ENCODE peak calls at places on chromosomes 6 and 20, in six cellular contexts. One of them, this sample, is unnamed.

GRCh38 chr20:37081717-37082289 is 14.0 kb downstream of the RBL1 start:
- DNase-seq in lower leg skin: peak
- DNase-seq in IMR-90: no peak
- DNase-seq in esophagus squamous epithelium: no peak
- DNase-seq in heart right ventricle: no peak
- DNase-seq in transverse colon: peak
- DNase-seq in this sample: peak

GRCh38 chr6:85015396-85015990 is 251.1 kb upstream of the TBX18 start:
- DNase-seq in lower leg skin: no peak
- DNase-seq in IMR-90: peak
- DNase-seq in esophagus squamous epithelium: no peak
- DNase-seq in heart right ventricle: peak
- DNase-seq in transverse colon: peak
- DNase-seq in this sample: peak

GRCh38 chr6:129766959-129767728 is 57.2 kb upstream of the ARHGAP18 start:
- DNase-seq in lower leg skin: no peak
- DNase-seq in IMR-90: peak
- DNase-seq in esophagus squamous epithelium: no peak
- DNase-seq in heart right ventricle: peak
- DNase-seq in transverse colon: peak
- DNase-seq in this sample: peak

GRCh38 chr6:107633680-107634141 is 143.8 kb downstream of the SOBP start:
- DNase-seq in lower leg skin: no peak
- DNase-seq in IMR-90: no peak
- DNase-seq in esophagus squamous epithelium: no peak
- DNase-seq in heart right ventricle: peak
- DNase-seq in transverse colon: no peak
- DNase-seq in this sample: no peak

GRCh38 chr6:31378721-31379103 is 21.7 kb upstream of the HLA-B start:
- DNase-seq in lower leg skin: no peak
- DNase-seq in IMR-90: no peak
- DNase-seq in esophagus squamous epithelium: no peak
- DNase-seq in heart right ventricle: no peak
- DNase-seq in transverse colon: no peak
- DNase-seq in this sample: no peak

GRCh38 chr20:57663681-57664451 is 43.6 kb upstream of the ZBP1 start:
- DNase-seq in lower leg skin: peak
- DNase-seq in IMR-90: no peak
- DNase-seq in esophagus squamous epithelium: no peak
- DNase-seq in heart right ventricle: no peak
- DNase-seq in transverse colon: peak
- DNase-seq in this sample: no peak

GRCh38 chr20:9581509-9581908 is 67.1 kb downstream of the LAMP5 start:
- DNase-seq in lower leg skin: no peak
- DNase-seq in IMR-90: no peak
- DNase-seq in esophagus squamous epithelium: no peak
- DNase-seq in heart right ventricle: no peak
- DNase-seq in transverse colon: no peak
- DNase-seq in this sample: no peak

GRCh38 chr6:124772733-124773319 is 189.4 kb upstream of the RNF217 start:
- DNase-seq in lower leg skin: no peak
- DNase-seq in IMR-90: no peak
- DNase-seq in esophagus squamous epithelium: no peak
- DNase-seq in heart right ventricle: no peak
- DNase-seq in transverse colon: no peak
- DNase-seq in this sample: no peak

GRCh38 chr20:10735195-10735949 is 61.6 kb upstream of the JAG1 start:
- DNase-seq in lower leg skin: no peak
- DNase-seq in IMR-90: peak
- DNase-seq in esophagus squamous epithelium: no peak
- DNase-seq in heart right ventricle: no peak
- DNase-seq in transverse colon: no peak
- DNase-seq in this sample: no peak

GRCh38 chr6:386688-387266 is 4.8 kb upstream of the IRF4 start:
- DNase-seq in lower leg skin: no peak
- DNase-seq in IMR-90: no peak
- DNase-seq in esophagus squamous epithelium: no peak
- DNase-seq in heart right ventricle: no peak
- DNase-seq in transverse colon: peak
- DNase-seq in this sample: no peak

GRCh38 chr6:104969785-104970581 is 13.1 kb downstream of the LIN28B start:
- DNase-seq in lower leg skin: no peak
- DNase-seq in IMR-90: no peak
- DNase-seq in esophagus squamous epithelium: no peak
- DNase-seq in heart right ventricle: no peak
- DNase-seq in transverse colon: no peak
- DNase-seq in this sample: no peak

GRCh38 chr6:40962241-40962640 is 76.8 kb downstream of the UNC5CL start:
- DNase-seq in lower leg skin: no peak
- DNase-seq in IMR-90: peak
- DNase-seq in esophagus squamous epithelium: no peak
- DNase-seq in heart right ventricle: no peak
- DNase-seq in transverse colon: no peak
- DNase-seq in this sample: peak

GRCh38 chr20:12679456-12679855 is 329.3 kb upstream of the SPTLC3 start:
- DNase-seq in lower leg skin: no peak
- DNase-seq in IMR-90: no peak
- DNase-seq in esophagus squamous epithelium: no peak
- DNase-seq in heart right ventricle: no peak
- DNase-seq in transverse colon: no peak
- DNase-seq in this sample: no peak

GRCh38 chr20:62685781-62686555 is 22.7 kb upstream of the NTSR1 start:
- DNase-seq in lower leg skin: no peak
- DNase-seq in IMR-90: no peak
- DNase-seq in esophagus squamous epithelium: no peak
- DNase-seq in heart right ventricle: peak
- DNase-seq in transverse colon: peak
- DNase-seq in this sample: peak

GRCh38 chr6:79872986-79873385 is 74.4 kb downstream of the ELOVL4 start:
- DNase-seq in lower leg skin: no peak
- DNase-seq in IMR-90: peak
- DNase-seq in esophagus squamous epithelium: no peak
- DNase-seq in heart right ventricle: no peak
- DNase-seq in transverse colon: no peak
- DNase-seq in this sample: no peak

GRCh38 chr6:143038845-143039244 is 21.8 kb upstream of the AIG1 start:
- DNase-seq in lower leg skin: no peak
- DNase-seq in IMR-90: no peak
- DNase-seq in esophagus squamous epithelium: no peak
- DNase-seq in heart right ventricle: no peak
- DNase-seq in transverse colon: no peak
- DNase-seq in this sample: peak

GRCh38 chr6:53567701-53568100 is 22.8 kb upstream of the GCLC start:
- DNase-seq in lower leg skin: no peak
- DNase-seq in IMR-90: no peak
- DNase-seq in esophagus squamous epithelium: no peak
- DNase-seq in heart right ventricle: no peak
- DNase-seq in transverse colon: no peak
- DNase-seq in this sample: no peak

GRCh38 chr6:134823635-134824034 is 126.3 kb downstream of the ALDH8A1 start:
- DNase-seq in lower leg skin: no peak
- DNase-seq in IMR-90: no peak
- DNase-seq in esophagus squamous epithelium: no peak
- DNase-seq in heart right ventricle: no peak
- DNase-seq in transverse colon: no peak
- DNase-seq in this sample: no peak

GRCh38 chr6:24493945-24494725 is 634 bp upstream of the ALDH5A1 start:
- DNase-seq in lower leg skin: no peak
- DNase-seq in IMR-90: no peak
- DNase-seq in esophagus squamous epithelium: no peak
- DNase-seq in heart right ventricle: no peak
- DNase-seq in transverse colon: no peak
- DNase-seq in this sample: no peak

GRCh38 chr6:118285791-118286190 is 262.3 kb upstream of the PLN start:
- DNase-seq in lower leg skin: no peak
- DNase-seq in IMR-90: no peak
- DNase-seq in esophagus squamous epithelium: no peak
- DNase-seq in heart right ventricle: no peak
- DNase-seq in transverse colon: no peak
- DNase-seq in this sample: no peak

GRCh38 chr6:79468116-79468515 is 69.1 kb downstream of the LCA5 start:
- DNase-seq in lower leg skin: no peak
- DNase-seq in IMR-90: peak
- DNase-seq in esophagus squamous epithelium: no peak
- DNase-seq in heart right ventricle: no peak
- DNase-seq in transverse colon: no peak
- DNase-seq in this sample: no peak

GRCh38 chr6:151269318-151269995 is 29.7 kb downstream of the AKAP12 start:
- DNase-seq in lower leg skin: no peak
- DNase-seq in IMR-90: peak
- DNase-seq in esophagus squamous epithelium: no peak
- DNase-seq in heart right ventricle: no peak
- DNase-seq in transverse colon: no peak
- DNase-seq in this sample: no peak

GRCh38 chr20:62887147-62887859 is 25.7 kb upstream of the TCFL5 start:
- DNase-seq in lower leg skin: no peak
- DNase-seq in IMR-90: peak
- DNase-seq in esophagus squamous epithelium: no peak
- DNase-seq in heart right ventricle: peak
- DNase-seq in transverse colon: peak
- DNase-seq in this sample: no peak

GRCh38 chr6:116403205-116403604 is 32.5 kb downstream of the DSE start:
- DNase-seq in lower leg skin: no peak
- DNase-seq in IMR-90: no peak
- DNase-seq in esophagus squamous epithelium: no peak
- DNase-seq in heart right ventricle: no peak
- DNase-seq in transverse colon: no peak
- DNase-seq in this sample: no peak

GRCh38 chr6:159969921-159970320 is 1.0 kb downstream of the IGF2R start:
- DNase-seq in lower leg skin: peak
- DNase-seq in IMR-90: peak
- DNase-seq in esophagus squamous epithelium: no peak
- DNase-seq in heart right ventricle: no peak
- DNase-seq in transverse colon: peak
- DNase-seq in this sample: peak

GRCh38 chr6:111985202-111985731 is 68.6 kb upstream of the CCN6 start:
- DNase-seq in lower leg skin: no peak
- DNase-seq in IMR-90: peak
- DNase-seq in esophagus squamous epithelium: no peak
- DNase-seq in heart right ventricle: no peak
- DNase-seq in transverse colon: no peak
- DNase-seq in this sample: no peak

GRCh38 chr6:38852215-38852614 is 137.1 kb downstream of the DNAH8 start:
- DNase-seq in lower leg skin: no peak
- DNase-seq in IMR-90: no peak
- DNase-seq in esophagus squamous epithelium: no peak
- DNase-seq in heart right ventricle: no peak
- DNase-seq in transverse colon: no peak
- DNase-seq in this sample: no peak

GRCh38 chr20:38730989-38731737 is 6.9 kb downstream of the SLC32A1 start:
- DNase-seq in lower leg skin: peak
- DNase-seq in IMR-90: peak
- DNase-seq in esophagus squamous epithelium: no peak
- DNase-seq in heart right ventricle: peak
- DNase-seq in transverse colon: peak
- DNase-seq in this sample: peak
- H3K4me3 ChIP-seq in lower leg skin: no peak
- H3K4me3 ChIP-seq in IMR-90: no peak
- H3K4me3 ChIP-seq in esophagus squamous epithelium: peak
- H3K4me3 ChIP-seq in heart right ventricle: peak
- H3K4me3 ChIP-seq in transverse colon: peak
- H3K4me3 ChIP-seq in this sample: no peak

GRCh38 chr6:11416936-11417576 is 120.5 kb upstream of the TMEM170B start:
- DNase-seq in lower leg skin: no peak
- DNase-seq in IMR-90: no peak
- DNase-seq in esophagus squamous epithelium: no peak
- DNase-seq in heart right ventricle: no peak
- DNase-seq in transverse colon: no peak
- DNase-seq in this sample: no peak
- TF ChIP-seq CTCF in lower leg skin: no peak
- TF ChIP-seq CTCF in IMR-90: no peak
- TF ChIP-seq CTCF in esophagus squamous epithelium: no peak
- TF ChIP-seq CTCF in heart right ventricle: no peak
- TF ChIP-seq CTCF in transverse colon: no peak
- TF ChIP-seq CTCF in this sample: no peak

GRCh38 chr20:47506850-47507249 is 5.2 kb downstream of the NCOA3 start:
- DNase-seq in lower leg skin: no peak
- DNase-seq in IMR-90: no peak
- DNase-seq in esophagus squamous epithelium: no peak
- DNase-seq in heart right ventricle: no peak
- DNase-seq in transverse colon: no peak
- DNase-seq in this sample: no peak

GRCh38 chr20:47509104-47509661 is 7.5 kb downstream of the NCOA3 start:
- DNase-seq in lower leg skin: peak
- DNase-seq in IMR-90: no peak
- DNase-seq in esophagus squamous epithelium: no peak
- DNase-seq in heart right ventricle: no peak
- DNase-seq in transverse colon: no peak
- DNase-seq in this sample: no peak

GRCh38 chr20:47506335-47506734 is 4.6 kb downstream of the NCOA3 start:
- DNase-seq in lower leg skin: no peak
- DNase-seq in IMR-90: no peak
- DNase-seq in esophagus squamous epithelium: no peak
- DNase-seq in heart right ventricle: no peak
- DNase-seq in transverse colon: no peak
- DNase-seq in this sample: no peak

GRCh38 chr20:47509685-47510084 is 8.0 kb downstream of the NCOA3 start:
- DNase-seq in lower leg skin: no peak
- DNase-seq in IMR-90: no peak
- DNase-seq in esophagus squamous epithelium: no peak
- DNase-seq in heart right ventricle: no peak
- DNase-seq in transverse colon: no peak
- DNase-seq in this sample: no peak

GRCh38 chr20:47508228-47508752 is 6.6 kb downstream of the NCOA3 start:
- DNase-seq in lower leg skin: no peak
- DNase-seq in IMR-90: no peak
- DNase-seq in esophagus squamous epithelium: no peak
- DNase-seq in heart right ventricle: no peak
- DNase-seq in transverse colon: no peak
- DNase-seq in this sample: no peak
- H3K4me3 ChIP-seq in lower leg skin: no peak
- H3K4me3 ChIP-seq in IMR-90: no peak
- H3K4me3 ChIP-seq in esophagus squamous epithelium: no peak
- H3K4me3 ChIP-seq in heart right ventricle: no peak
- H3K4me3 ChIP-seq in transverse colon: no peak
- H3K4me3 ChIP-seq in this sample: no peak

GRCh38 chr6:161355731-161356130 is 81.9 kb upstream of the AGPAT4 start:
- DNase-seq in lower leg skin: no peak
- DNase-seq in IMR-90: no peak
- DNase-seq in esophagus squamous epithelium: no peak
- DNase-seq in heart right ventricle: no peak
- DNase-seq in transverse colon: no peak
- DNase-seq in this sample: no peak

GRCh38 chr6:161354241-161354840 is 80.5 kb upstream of the AGPAT4 start:
- DNase-seq in lower leg skin: no peak
- DNase-seq in IMR-90: no peak
- DNase-seq in esophagus squamous epithelium: no peak
- DNase-seq in heart right ventricle: no peak
- DNase-seq in transverse colon: no peak
- DNase-seq in this sample: no peak

GRCh38 chr6:161351855-161352254 is 78.0 kb upstream of the AGPAT4 start:
- DNase-seq in lower leg skin: no peak
- DNase-seq in IMR-90: no peak
- DNase-seq in esophagus squamous epithelium: no peak
- DNase-seq in heart right ventricle: no peak
- DNase-seq in transverse colon: no peak
- DNase-seq in this sample: no peak

GRCh38 chr6:161354956-161355355 is 81.1 kb upstream of the AGPAT4 start:
- DNase-seq in lower leg skin: no peak
- DNase-seq in IMR-90: no peak
- DNase-seq in esophagus squamous epithelium: no peak
- DNase-seq in heart right ventricle: no peak
- DNase-seq in transverse colon: no peak
- DNase-seq in this sample: no peak

GRCh38 chr6:161353208-161353613 is 79.3 kb upstream of the AGPAT4 start:
- DNase-seq in lower leg skin: no peak
- DNase-seq in IMR-90: no peak
- DNase-seq in esophagus squamous epithelium: no peak
- DNase-seq in heart right ventricle: no peak
- DNase-seq in transverse colon: no peak
- DNase-seq in this sample: no peak
- TF ChIP-seq CTCF in lower leg skin: no peak
- TF ChIP-seq CTCF in IMR-90: no peak
- TF ChIP-seq CTCF in esophagus squamous epithelium: no peak
- TF ChIP-seq CTCF in heart right ventricle: peak
- TF ChIP-seq CTCF in transverse colon: no peak
- TF ChIP-seq CTCF in this sample: no peak